ENCODE peak calls at places on chromosomes 7 and 10, in seven cellular contexts. E is IMR-90; T is heart right ventricle; B is left ventricle myocardium inferior; U is stomach; X is tibial artery; I is effector memory CD4-positive, alpha-beta T cell. O is an unnamed sample.

GRCh38 chr7:4665661-4666060 is 16.4 kb upstream of the FOXK1 start:
- DNase-seq in E (peak; percentile 99), U (no peak), X (no peak), B (no peak), T (no peak), I (no peak), O (no peak)

GRCh38 chr7:71612011-71612410 is 480.1 kb downstream of the GALNT17 start:
- DNase-seq in I (no peak), X (no peak), B (no peak), T (no peak), U (no peak), E (no peak), O (no peak)

GRCh38 chr7:12712236-12712635 is 24.8 kb downstream of the ARL4A start:
- DNase-seq in X (no peak), U (no peak), T (no peak), I (no peak), E (no peak), B (no peak), O (no peak)

GRCh38 chr10:114970515-114970914 is 32.5 kb downstream of the TRUB1 start:
- DNase-seq in E (peak; percentile 8), B (no peak), I (no peak), T (no peak), X (no peak), U (no peak), O (no peak)

GRCh38 chr10:119616879-119617580 is 20.3 kb upstream of the TIAL1 start:
- DNase-seq in T (peak; percentile 39), B (peak; percentile 26), U (no peak), E (no peak), X (no peak), I (no peak), O (no peak)

GRCh38 chr10:112761256-112761655 is 188.8 kb upstream of the TCF7L2 start:
- DNase-seq in I (no peak), E (no peak), T (no peak), U (no peak), B (no peak), X (no peak), O (no peak)

GRCh38 chr10:84537447-84537931 is 209.1 kb downstream of the CCSER2 start:
- DNase-seq in B (peak; percentile 42), T (peak; percentile 27), E (peak; percentile 59), I (peak; percentile 17), U (peak; percentile 59), X (no peak), O (peak; percentile 63)

GRCh38 chr7:2495402-2496309 is 19.5 kb upstream of the GRIFIN start:
- DNase-seq in T (no peak), B (no peak), U (no peak), I (no peak), E (no peak), X (no peak), O (no peak)

GRCh38 chr7:96016056-96016455 is 243.7 kb downstream of the DYNC1I1 start:
- DNase-seq in T (no peak), U (no peak), B (no peak), X (no peak), E (no peak), I (no peak), O (no peak)

GRCh38 chr10:13327516-13327915 is 20.6 kb downstream of the SEPHS1 start:
- DNase-seq in I (no peak), U (no peak), T (no peak), E (no peak), B (no peak), X (no peak), O (no peak)

GRCh38 chr10:98748298-98748697 is 301.6 kb upstream of the HPS1 start:
- DNase-seq in E (peak; percentile 38), I (no peak), B (no peak), T (no peak), U (no peak), X (no peak), O (no peak)

GRCh38 chr7:100567045-100567730 is 6.5 kb downstream of the SAP25 start:
- DNase-seq in E (no peak), B (no peak), X (peak; percentile 59), U (no peak), T (no peak), I (no peak), O (peak; percentile 44)

GRCh38 chr7:27478104-27478503 is 184.6 kb downstream of the HIBADH start:
- DNase-seq in B (no peak), X (no peak), T (no peak), U (no peak), E (no peak), I (no peak), O (no peak)

GRCh38 chr7:131556055-131556911 is at the start of gene PODXL:
- DNase-seq in E (peak; percentile 17), U (peak; percentile 73), B (peak; percentile 84), X (peak; percentile 79), T (peak; percentile 86), I (peak; percentile 41), O (peak; percentile 82)

GRCh38 chr10:12702215-12702614 is 299.3 kb downstream of the CCDC3 start:
- DNase-seq in U (no peak), I (no peak), X (no peak), B (no peak), T (no peak), E (no peak), O (no peak)

GRCh38 chr10:88066876-88067275 is 203.5 kb downstream of the PTEN start:
- DNase-seq in E (no peak), I (no peak), T (no peak), U (no peak), X (no peak), B (no peak), O (no peak)

GRCh38 chr10:67697646-67698245 is 1.8 kb upstream of the CTNNA3 start:
- DNase-seq in I (peak; percentile 3), T (no peak), B (no peak), X (no peak), U (no peak), E (peak; percentile 56), O (no peak)

GRCh38 chr7:87648316-87648715 is 20.1 kb downstream of the RUNDC3B start:
- DNase-seq in T (no peak), B (no peak), I (no peak), X (no peak), U (no peak), E (no peak), O (no peak)

GRCh38 chr7:50397971-50398324 is 52.2 kb downstream of the FIGNL1 start:
- DNase-seq in E (no peak), U (no peak), X (no peak), T (no peak), B (no peak), I (no peak), O (no peak)

DNA sequence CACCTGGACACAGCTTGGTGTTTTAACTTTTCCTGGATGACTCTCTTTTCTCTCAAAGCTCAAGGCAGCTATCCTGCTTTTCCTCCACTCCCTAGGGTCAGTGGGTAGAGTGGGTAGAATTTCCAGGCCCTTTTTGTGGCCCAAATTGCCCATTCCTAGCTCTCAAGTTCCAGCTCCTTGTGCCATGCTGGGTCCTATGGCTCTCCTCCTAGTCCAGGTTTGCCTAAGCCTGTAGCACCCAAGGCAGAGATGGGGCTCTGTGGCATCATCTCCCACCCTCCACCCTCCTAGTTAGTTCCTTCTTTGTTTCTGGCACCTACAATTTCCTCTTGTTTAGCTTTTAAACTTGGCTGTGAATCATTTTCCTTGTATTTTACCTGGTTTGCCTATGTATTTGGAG is 9.7 kb downstream of the CPA4 start:
- DNase-seq in T (no peak), E (no peak), B (no peak), I (no peak), X (no peak), U (no peak), O (no peak)
- H3K27ac ChIP-seq in T (no peak overlapping the region), E (no peak overlapping the region), B (no peak overlapping the region), I (no peak overlapping the region), X (no peak overlapping the region), U (no peak overlapping the region), O (no peak overlapping the region)

DNA sequence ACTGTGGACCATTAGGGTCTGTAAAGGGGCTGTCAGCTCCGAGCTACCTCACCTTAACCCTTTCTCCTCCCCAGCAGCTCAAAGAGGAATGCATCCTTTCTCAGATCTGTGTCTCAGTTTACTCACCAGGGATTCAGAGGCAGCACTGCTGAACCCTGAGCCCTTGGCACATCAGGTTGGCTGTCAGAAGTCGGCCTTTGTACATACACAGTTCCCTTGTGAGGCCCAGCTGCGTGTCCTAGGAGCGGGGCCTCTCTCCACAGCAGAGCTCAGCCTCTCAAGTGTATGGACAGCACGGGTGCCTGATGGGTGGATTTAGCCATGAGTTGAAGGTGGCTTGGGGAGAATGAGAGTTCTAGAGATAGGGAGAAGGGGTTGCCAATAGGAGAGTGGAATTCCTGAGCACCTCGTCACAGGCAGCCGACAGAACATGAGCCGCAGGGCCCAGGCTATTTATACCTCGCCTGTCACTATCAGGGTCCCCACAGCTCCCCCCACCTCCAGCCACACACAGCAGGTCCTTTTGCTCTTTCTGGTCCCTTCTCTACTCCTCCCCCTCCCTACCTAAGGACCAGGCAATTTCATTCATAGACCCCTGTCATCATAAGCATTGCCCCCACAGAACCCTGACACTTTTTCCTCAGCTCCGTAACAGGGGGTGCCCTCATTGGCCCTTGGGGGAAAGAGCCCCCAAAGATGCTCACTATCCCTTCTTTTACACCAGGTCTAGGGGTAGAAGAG is 2.1 kb upstream of the FLNC start:
- DNase-seq in B (peak; percentile 72), T (peak; percentile 62), U (no peak), X (peak; percentile 76), I (no peak), E (peak; percentile 88), O (peak; percentile 85)
- H3K27ac ChIP-seq in B (peak overlapping the region; percentile 96), T (peak overlapping the region; percentile 96), U (peak overlapping the region; percentile 95), X (peak overlapping the region; percentile 83), I (no peak overlapping the region), E (peak overlapping the region; percentile 81), O (peak overlapping the region; percentile 63)

GRCh38 chr7:83439021-83439420 is 209.9 kb downstream of the SEMA3E start:
- DNase-seq in B (no peak), I (no peak), T (no peak), E (no peak), X (no peak), U (no peak), O (no peak)
- H3K27ac ChIP-seq in B (no peak overlapping the region), I (no peak overlapping the region), T (no peak overlapping the region), E (no peak overlapping the region), X (no peak overlapping the region), U (no peak overlapping the region), O (no peak overlapping the region)

GRCh38 chr10:103869336-103869735 is 14.0 kb upstream of the SH3PXD2A start:
- DNase-seq in U (no peak), I (no peak), E (no peak), T (no peak), X (peak; percentile 19), B (no peak), O (no peak)

GRCh38 chr10:103872137-103872933 is 17.0 kb upstream of the SH3PXD2A start:
- DNase-seq in B (no peak), X (no peak), U (no peak), I (no peak), T (no peak), E (peak; percentile 59), O (no peak)

GRCh38 chr10:103871006-103871405 is 15.6 kb upstream of the SH3PXD2A start:
- DNase-seq in T (no peak), I (no peak), X (no peak), U (no peak), E (no peak), B (no peak), O (no peak)

GRCh38 chr10:103868200-103868599 is 12.8 kb upstream of the SH3PXD2A start:
- DNase-seq in X (peak; percentile 11), E (no peak), U (no peak), I (no peak), B (no peak), T (no peak), O (no peak)

DNA sequence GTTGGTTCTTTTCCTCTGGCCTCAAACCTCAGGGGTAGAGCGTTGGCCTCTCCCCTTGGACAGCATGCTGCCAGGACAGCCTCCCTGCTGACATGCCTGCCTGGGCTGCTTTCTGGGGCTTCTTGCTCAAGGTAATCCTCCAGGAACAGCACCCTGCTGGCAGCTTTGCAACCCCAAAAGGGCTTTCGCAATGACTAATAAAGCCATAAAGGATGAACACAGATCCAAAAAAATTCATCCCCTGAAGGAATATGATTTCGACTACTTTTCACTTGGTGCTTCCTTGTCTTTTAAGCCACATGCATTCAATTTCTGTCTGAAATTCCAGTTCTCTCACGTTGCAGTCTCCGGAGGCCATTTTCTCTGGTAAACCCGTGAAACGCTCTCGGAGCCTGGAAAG is 15.1 kb upstream of the SH3PXD2A start:
- DNase-seq in E (peak; percentile 40), X (no peak), T (no peak), I (no peak), B (no peak), U (no peak), O (no peak)
- H3K27ac ChIP-seq in E (no peak overlapping the region), X (no peak overlapping the region), T (no peak overlapping the region), I (no peak overlapping the region), B (no peak overlapping the region), U (no peak overlapping the region), O (no peak overlapping the region)

O was measured in aorta.